ENCODE peak calls at places on chromosomes 6 and 20, in eight cellular contexts. N is lower lobe of right lung, U is uterus, O is breast epithelium, I is IMR-90, K is stomach, G is mucosa of descending colon, R is left ventricle myocardium inferior. Q is an unnamed sample. For H3K9me3, the result is how much of the 10 kb centered on the place peaks cover.

GRCh38 chr20:64041781-64042771 is 6.1 kb downstream of the C20orf204 start:
- DNase-seq in U (no peak), N (no peak), R (no peak), G (no peak), K (no peak), I (no peak), O (no peak), Q (no peak)

GRCh38 chr6:3023663-3024483 is 24.2 kb downstream of the NQO2 start:
- DNase-seq in U (peak), K (peak), N (peak), O (peak), R (peak), I (peak), G (peak), Q (peak)

GRCh38 chr6:151624481-151624880 is 130.7 kb downstream of the CCDC170 start:
- DNase-seq in O (no peak), N (no peak), U (no peak), I (no peak), K (no peak), R (no peak), G (no peak), Q (no peak)

GRCh38 chr6:168164462-168165061 is 85.5 kb upstream of the FRMD1 start:
- DNase-seq in I (no peak), U (no peak), O (no peak), K (no peak), G (no peak), R (no peak), N (no peak), Q (no peak)

GRCh38 chr6:107059606-107060005 is 31.6 kb downstream of the MTRES1 start:
- DNase-seq in O (no peak), N (no peak), K (no peak), G (no peak), R (no peak), I (no peak), U (no peak), Q (no peak)

GRCh38 chr20:57594092-57594911 is 25.9 kb downstream of the ZBP1 start:
- DNase-seq in K (peak), N (peak), I (peak), G (peak), O (no peak), R (peak), U (no peak), Q (peak)

GRCh38 chr6:127932708-127933107 is 31.9 kb upstream of the THEMIS start:
- DNase-seq in R (no peak), K (no peak), I (no peak), G (no peak), N (no peak), U (no peak), O (no peak), Q (no peak)

GRCh38 chr20:6765469-6766058 is 1.9 kb upstream of the BMP2 start:
- DNase-seq in R (no peak), O (no peak), U (no peak), I (peak), N (no peak), G (no peak), K (no peak), Q (no peak)

GRCh38 chr6:1715336-1715735 is 105.6 kb downstream of the FOXC1 start:
- DNase-seq in I (no peak), U (no peak), O (no peak), K (no peak), N (no peak), R (no peak), G (no peak), Q (no peak)

GRCh38 chr20:53735536-53736050 is 142.0 kb upstream of the ZNF217 start:
- DNase-seq in O (no peak), K (no peak), N (no peak), U (no peak), R (no peak), G (no peak), I (peak), Q (no peak)

GRCh38 chr6:63677282-63677681 is 41.7 kb downstream of the PHF3 start:
- DNase-seq in N (no peak), K (no peak), O (no peak), U (no peak), R (no peak), I (no peak), G (no peak), Q (no peak)

GRCh38 chr6:140138311-140138994 is 764.0 kb upstream of the CITED2 start:
- DNase-seq in I (no peak), R (no peak), N (no peak), G (no peak), U (no peak), K (no peak), O (no peak), Q (no peak)

GRCh38 chr20:61031101-61031830 is 220.8 kb upstream of the CDH4 start:
- DNase-seq in K (no peak), U (no peak), G (no peak), O (no peak), N (no peak), R (no peak), I (no peak), Q (no peak)

GRCh38 chr6:145964948-145965366 is 799 bp upstream of the SHPRH start:
- DNase-seq in I (no peak), N (no peak), R (no peak), U (no peak), O (no peak), K (no peak), G (no peak), Q (no peak)

GRCh38 chr6:153065222-153065621 is 62.7 kb upstream of the MTRF1L start:
- DNase-seq in N (no peak), I (no peak), G (no peak), U (no peak), K (no peak), O (no peak), R (no peak), Q (no peak)

GRCh38 chr6:22442826-22443225 is 126.5 kb upstream of the HDGFL1 start:
- DNase-seq in O (no peak), K (no peak), N (no peak), I (peak), G (no peak), U (no peak), R (no peak), Q (no peak)

GRCh38 chr6:169086020-169086419 is 167.6 kb downstream of the THBS2 start:
- DNase-seq in I (no peak), O (no peak), N (no peak), G (no peak), K (no peak), U (no peak), R (no peak), Q (no peak)

GRCh38 chr20:44733341-44734069 is 12.2 kb upstream of the KCNK15 start:
- DNase-seq in G (no peak), N (peak), K (peak), U (peak), O (peak), I (peak), R (peak), Q (peak)

GRCh38 chr6:25602680-25602982 is 49.4 kb upstream of the SCGN start:
- DNase-seq in R (no peak), U (no peak), G (no peak), I (no peak), O (no peak), N (no peak), K (no peak), Q (no peak)

GRCh38 chr6:7166410-7167293 is 58.9 kb downstream of the RREB1 start:
- DNase-seq in N (peak), U (no peak), K (no peak), O (no peak), R (no peak), I (peak), G (no peak), Q (peak)

GRCh38 chr20:61307686-61308085 is 55.6 kb downstream of the CDH4 start:
- DNase-seq in I (no peak), N (no peak), O (no peak), G (no peak), K (no peak), R (no peak), U (no peak), Q (no peak)

GRCh38 chr6:2191390-2191740 is 54.0 kb downstream of the GMDS start:
- DNase-seq in I (no peak), N (no peak), G (peak), O (no peak), U (no peak), R (no peak), K (no peak), Q (no peak)

GRCh38 chr6:27617700-27618689 is 145.1 kb upstream of the ZNF184 start:
- DNase-seq in N (no peak), O (no peak), I (peak), U (no peak), K (no peak), G (no peak), R (no peak), Q (no peak)

GRCh38 chr6:105519954-105520353 is 117.1 kb upstream of the PREP start:
- DNase-seq in R (no peak), U (no peak), G (no peak), I (no peak), K (no peak), O (no peak), N (no peak), Q (no peak)

GRCh38 chr20:13930246-13930645 is 60.2 kb downstream of the SEL1L2 start:
- DNase-seq in O (no peak), G (no peak), I (no peak), R (no peak), U (no peak), N (no peak), K (no peak), Q (no peak)

GRCh38 chr20:18692453-18692852 is 104.6 kb downstream of the DTD1 start:
- DNase-seq in O (no peak), K (no peak), G (no peak), R (no peak), N (no peak), I (peak), U (no peak), Q (no peak)

GRCh38 chr6:32849126-32849525 is 4.4 kb downstream of the TAP1 start:
- DNase-seq in N (no peak), U (no peak), R (no peak), I (no peak), K (no peak), O (peak), G (no peak), Q (no peak)

GRCh38 chr6:74167951-74168350 is 471.9 kb downstream of the CD109 start:
- DNase-seq in R (no peak), O (no peak), N (no peak), K (no peak), I (peak), G (no peak), U (no peak), Q (no peak)

GRCh38 chr6:143896096-143896880 is 32.0 kb downstream of the ZC2HC1B start:
- DNase-seq in G (peak), R (no peak), I (no peak), U (no peak), N (peak), K (peak), O (peak), Q (no peak)

GRCh38 chr6:27136978-27137814 is 110.3 kb upstream of the PRSS16 start:
- DNase-seq in O (no peak), U (no peak), N (no peak), G (no peak), K (no peak), I (no peak), R (no peak), Q (no peak)

GRCh38 chr6:37388578-37388977 is 34.8 kb downstream of the RNF8 start:
- DNase-seq in N (no peak), U (no peak), K (no peak), G (no peak), R (no peak), I (no peak), O (no peak), Q (no peak)

GRCh38 chr20:17469631-17470030 is 61.5 kb downstream of the BFSP1 start:
- DNase-seq in I (no peak), O (no peak), N (no peak), G (no peak), R (no peak), U (no peak), K (no peak), Q (no peak)

GRCh38 chr6:37783831-37784584 is 35.5 kb upstream of the ZFAND3 start:
- DNase-seq in U (peak), O (no peak), G (no peak), I (no peak), R (peak), N (peak), K (peak), Q (no peak)

GRCh38 chr6:108476381-108476780 is 84.3 kb upstream of the FOXO3 start:
- DNase-seq in U (no peak), I (no peak), K (no peak), G (no peak), R (no peak), N (no peak), O (no peak), Q (no peak)

GRCh38 chr6:51369485-51369884 is 550.8 kb downstream of the TFAP2B start:
- DNase-seq in U (no peak), O (no peak), R (no peak), I (no peak), K (no peak), G (no peak), N (no peak), Q (no peak)

GRCh38 chr6:55868910-55869479 is 6.4 kb downstream of the BMP5 start:
- DNase-seq in K (no peak), O (peak), I (peak), N (no peak), G (no peak), R (no peak), U (no peak), Q (no peak)
- H3K4me3 ChIP-seq in K (no peak), O (no peak), I (no peak), N (peak), G (no peak), R (peak), U (no peak), Q (no peak)

DNA sequence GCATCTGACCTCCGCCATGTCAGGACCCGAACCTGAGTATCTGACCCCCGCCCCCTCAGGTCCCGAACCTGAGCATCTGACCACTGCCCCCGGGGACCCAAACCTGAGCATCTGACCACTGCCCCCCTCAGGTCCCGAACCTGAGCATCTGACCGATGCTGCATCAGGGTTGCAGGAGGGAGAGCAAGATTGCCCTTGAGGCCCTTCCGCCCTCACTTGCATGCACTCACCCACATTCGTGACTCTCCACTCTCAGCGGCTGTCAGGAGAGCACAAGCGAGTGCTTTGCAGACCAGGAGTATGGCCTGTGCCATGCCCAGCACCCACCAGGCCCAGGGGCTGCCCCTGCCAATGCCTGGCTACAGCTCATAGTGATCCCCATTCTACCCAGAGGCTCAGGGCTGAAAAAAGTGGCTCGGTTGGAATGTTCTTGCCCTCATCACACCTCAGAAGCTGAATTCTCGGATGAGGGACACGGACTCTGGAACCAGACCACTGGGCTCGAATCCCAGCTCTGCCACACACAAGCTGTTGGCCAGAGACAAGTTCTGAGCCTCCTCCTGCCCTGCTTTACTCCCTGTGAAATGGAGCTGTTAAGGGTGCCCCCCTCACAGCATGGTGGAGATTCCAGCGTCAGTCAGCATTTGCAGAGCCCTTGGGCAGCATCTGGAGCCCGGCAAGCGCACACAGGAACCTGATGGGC is 82.1 kb downstream of the DLL1 start:
- DNase-seq in I (no peak), U (peak), G (peak), N (no peak), O (peak), R (no peak), K (peak), Q (no peak)
- H3K9me3 ChIP-seq in I (under half), U (under half), G (under half), N (under half), O (under half), R (under half), K (under half), Q (under half)

DNA sequence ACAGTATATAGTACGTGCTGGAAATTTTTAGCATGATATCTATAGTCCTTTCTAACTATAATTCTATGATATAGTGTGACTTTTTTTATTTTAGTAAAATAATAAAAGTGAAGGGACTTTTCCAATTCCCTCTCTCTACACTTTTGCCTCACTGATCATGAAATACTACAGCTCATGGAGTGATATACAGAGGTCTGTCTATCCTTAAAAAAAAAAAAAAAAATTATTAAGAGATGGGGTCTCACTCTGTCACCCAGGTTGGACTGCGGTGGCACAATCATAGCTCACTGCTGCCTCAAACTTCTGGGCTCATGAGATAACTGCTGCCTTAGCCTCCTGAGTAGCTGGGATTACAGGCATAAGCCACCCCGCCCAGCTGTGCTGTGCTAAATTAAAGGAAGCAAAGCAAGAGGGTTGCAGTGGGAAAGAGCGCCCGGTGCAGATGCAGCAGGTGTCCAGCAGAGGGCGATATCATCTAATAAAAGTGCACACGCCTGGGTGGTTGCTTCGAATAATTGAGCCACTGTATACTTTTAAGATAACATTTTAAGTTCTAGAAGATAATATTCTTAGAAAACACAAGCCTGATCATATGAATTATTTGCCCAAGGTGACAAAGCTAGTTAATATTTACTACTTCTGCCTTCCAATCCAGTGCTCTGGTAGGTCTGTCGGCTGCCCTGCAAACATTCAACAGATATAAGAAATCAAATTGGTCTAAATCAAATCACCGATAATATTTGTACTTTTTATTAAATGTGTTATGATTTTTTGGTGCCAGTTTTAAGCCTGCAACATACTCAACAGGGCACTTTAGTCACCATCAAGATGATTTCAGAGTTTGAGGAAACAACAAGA is 94.9 kb upstream of the NT5E start:
- DNase-seq in N (peak), R (peak), I (peak), G (peak), O (peak), K (peak), U (peak), Q (peak)
- TF ChIP-seq CTCF in N (peak), R (peak), I (peak), G (peak), O (peak), K (peak), U (peak), Q (peak)

GRCh38 chr20:63005240-63005861 is 1.4 kb downstream of the BHLHE23 start:
- DNase-seq in N (no peak), I (no peak), R (no peak), O (no peak), G (no peak), U (no peak), K (no peak), Q (peak)
- H3K4me3 ChIP-seq in N (no peak), I (no peak), R (peak), O (no peak), G (no peak), U (no peak), K (no peak), Q (no peak)

GRCh38 chr20:41136336-41136694 is 1.0 kb upstream of the PLCG1 start:
- DNase-seq in G (no peak), U (no peak), K (no peak), O (no peak), R (no peak), N (no peak), I (no peak), Q (no peak)

GRCh38 chr20:41135187-41135887 is 2.0 kb upstream of the PLCG1 start:
- DNase-seq in I (peak), K (peak), N (peak), R (no peak), U (no peak), G (no peak), O (peak), Q (no peak)

GRCh38 chr20:41134362-41135186 is 2.8 kb upstream of the PLCG1 start:
- DNase-seq in I (no peak), N (no peak), O (no peak), K (no peak), U (no peak), G (no peak), R (no peak), Q (no peak)

GRCh38 chr20:41136695-41137411 is 490 bp upstream of the PLCG1 start:
- DNase-seq in G (peak), K (peak), I (peak), R (peak), N (peak), U (peak), O (peak), Q (peak)

DNA sequence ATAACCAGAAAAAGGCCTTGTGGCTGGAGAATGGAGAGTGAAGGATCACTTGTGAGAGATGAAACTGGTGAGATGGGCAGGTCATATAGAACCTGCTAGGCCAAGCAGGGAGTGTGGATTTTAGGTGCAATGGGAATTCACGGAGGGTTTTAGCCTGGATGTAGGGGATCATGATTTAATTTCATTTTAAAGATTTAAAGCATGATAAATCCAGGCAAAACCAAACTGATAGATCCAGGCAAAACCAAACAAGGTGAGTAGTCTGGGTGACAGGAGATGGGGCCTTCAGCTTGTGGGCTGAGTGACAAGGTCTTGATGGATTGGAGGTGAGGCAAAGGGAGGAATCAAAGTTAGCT is 1.5 kb upstream of the PLCG1 start:
- DNase-seq in N (no peak), R (no peak), U (no peak), I (no peak), G (no peak), O (no peak), K (no peak), Q (no peak)
- H3K9me3 ChIP-seq in N (under half), R (under half), U (under half), I (under half), G (under half), O (under half), K (under half), Q (under half)

DNA sequence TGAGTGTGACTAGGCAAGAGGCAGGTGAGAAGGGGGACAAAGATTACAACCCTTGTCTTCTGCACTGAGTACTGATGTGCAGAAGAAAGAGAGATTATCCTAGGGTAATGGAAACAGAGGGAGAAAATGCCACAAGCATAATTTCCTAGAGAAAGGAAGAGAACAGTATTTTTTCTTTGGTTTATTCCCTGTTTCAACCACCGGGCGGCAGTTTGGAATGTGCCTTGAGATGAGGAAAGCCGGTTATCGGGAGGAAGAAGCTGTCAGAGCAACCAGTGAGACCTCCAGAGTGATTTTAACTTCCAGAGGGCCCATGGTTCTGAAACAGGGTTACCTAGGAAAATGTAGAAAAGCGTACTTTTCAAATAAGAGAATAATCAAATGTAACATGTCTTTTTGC is 121.4 kb downstream of the REV3L start:
- DNase-seq in O (no peak), G (no peak), K (no peak), R (no peak), U (no peak), I (peak), N (peak), Q (no peak)
- TF ChIP-seq CTCF in O (peak), G (no peak), K (peak), R (peak), U (peak), I (peak), N (peak), Q (peak)

GRCh38 chr20:5297280-5298004 is 19.3 kb downstream of the PROKR2 start:
- DNase-seq in N (no peak), R (no peak), U (no peak), I (no peak), O (no peak), G (no peak), K (no peak), Q (no peak)
- H3K4me3 ChIP-seq in N (no peak), R (no peak), U (no peak), I (no peak), O (no peak), G (no peak), K (no peak), Q (no peak)

GRCh38 chr20:31500527-31500926 is 13.7 kb upstream of the HM13 start:
- DNase-seq in O (no peak), R (no peak), U (no peak), N (no peak), G (no peak), I (no peak), K (no peak), Q (no peak)
- H3K9me3 ChIP-seq in O (under half), R (under half), U (under half), N (under half), G (under half), I (under half), K (under half), Q (under half)

GRCh38 chr20:56181593-56181992 is 66.9 kb upstream of the MC3R start:
- DNase-seq in K (no peak), G (no peak), R (no peak), N (no peak), O (no peak), U (no peak), I (no peak), Q (no peak)
- TF ChIP-seq CTCF in K (no peak), G (no peak), R (peak), N (peak), O (no peak), U (no peak), I (no peak), Q (no peak)

Q was measured in left lung.